ENCODE peak calls at places on chromosomes 6 and 20, in nine cellular contexts. Y, U, N, O, J, M, L, P and H are unnamed samples.

GRCh38 chr20:45372646-45373352 is 5.3 kb downstream of the TP53TG5 start:
- DNase-seq in Y (no peak), U (no peak), N (no peak), O (no peak), J (peak; percentile 75), M (no peak), L (no peak), P (no peak), H (peak; percentile 82)

GRCh38 chr6:3929281-3929798 is 80.2 kb downstream of the FAM50B start:
- DNase-seq in Y (no peak), U (no peak), N (no peak), O (peak; percentile 86), J (no peak), M (no peak), L (no peak), P (no peak), H (no peak)

GRCh38 chr6:25788305-25788922 is 33.9 kb downstream of the SLC17A4 start:
- DNase-seq in Y (peak; percentile 39), U (no peak), N (peak; percentile 70), O (peak; percentile 10), J (no peak), M (peak; percentile 45), L (peak; percentile 72), P (no peak), H (no peak)

GRCh38 chr6:71913431-71913830 is 27.1 kb downstream of the RIMS1 start:
- DNase-seq in Y (no peak), U (no peak), N (no peak), O (no peak), J (no peak), M (no peak), L (no peak), P (no peak), H (no peak)

GRCh38 chr6:113414511-113414910 is 442.6 kb upstream of the MARCKS start:
- DNase-seq in Y (peak; percentile 76), U (no peak), N (peak; percentile 32), O (peak; percentile 82), J (no peak), M (peak; percentile 57), L (peak; percentile 40), P (no peak), H (no peak)

GRCh38 chr6:88211446-88211845 is 45.3 kb upstream of the CNR1 start:
- DNase-seq in Y (no peak), U (no peak), N (no peak), O (no peak), J (no peak), M (no peak), L (no peak), P (no peak), H (no peak)

GRCh38 chr20:33488201-33488600 is 1.7 kb upstream of the CBFA2T2 start:
- DNase-seq in Y (no peak), U (no peak), N (no peak), O (no peak), J (peak; percentile 21), M (no peak), L (no peak), P (no peak), H (peak; percentile 47)

GRCh38 chr20:35007413-35007812 is 51.7 kb downstream of the MYH7B start:
- DNase-seq in Y (no peak), U (peak; percentile 8), N (no peak), O (no peak), J (no peak), M (no peak), L (no peak), P (no peak), H (peak; percentile 35)

GRCh38 chr6:111477481-111477938 is 5.5 kb downstream of the REV3L start:
- DNase-seq in Y (peak; percentile 5), U (no peak), N (no peak), O (peak; percentile 26), J (no peak), M (no peak), L (no peak), P (no peak), H (no peak)

GRCh38 chr20:57250607-57251343 is 15.7 kb downstream of the BMP7 start:
- DNase-seq in Y (no peak), U (no peak), N (no peak), O (peak; percentile 2), J (no peak), M (no peak), L (no peak), P (no peak), H (no peak)

GRCh38 chr20:14953736-14954135 is 616.3 kb upstream of the FLRT3 start:
- DNase-seq in Y (no peak), U (no peak), N (no peak), O (no peak), J (no peak), M (no peak), L (no peak), P (no peak), H (no peak)

GRCh38 chr6:139855741-139856206 is 481.3 kb upstream of the CITED2 start:
- DNase-seq in Y (no peak), U (no peak), N (no peak), O (peak; percentile 45), J (no peak), M (no peak), L (no peak), P (no peak), H (no peak)

GRCh38 chr20:57835462-57836455 is 125.9 kb upstream of the PMEPA1 start:
- DNase-seq in Y (no peak), U (no peak), N (no peak), O (no peak), J (no peak), M (no peak), L (no peak), P (no peak), H (no peak)

GRCh38 chr6:148263961-148264360 is 78.7 kb upstream of the SASH1 start:
- DNase-seq in Y (no peak), U (no peak), N (no peak), O (no peak), J (no peak), M (no peak), L (peak; percentile 34), P (no peak), H (no peak)

DNA sequence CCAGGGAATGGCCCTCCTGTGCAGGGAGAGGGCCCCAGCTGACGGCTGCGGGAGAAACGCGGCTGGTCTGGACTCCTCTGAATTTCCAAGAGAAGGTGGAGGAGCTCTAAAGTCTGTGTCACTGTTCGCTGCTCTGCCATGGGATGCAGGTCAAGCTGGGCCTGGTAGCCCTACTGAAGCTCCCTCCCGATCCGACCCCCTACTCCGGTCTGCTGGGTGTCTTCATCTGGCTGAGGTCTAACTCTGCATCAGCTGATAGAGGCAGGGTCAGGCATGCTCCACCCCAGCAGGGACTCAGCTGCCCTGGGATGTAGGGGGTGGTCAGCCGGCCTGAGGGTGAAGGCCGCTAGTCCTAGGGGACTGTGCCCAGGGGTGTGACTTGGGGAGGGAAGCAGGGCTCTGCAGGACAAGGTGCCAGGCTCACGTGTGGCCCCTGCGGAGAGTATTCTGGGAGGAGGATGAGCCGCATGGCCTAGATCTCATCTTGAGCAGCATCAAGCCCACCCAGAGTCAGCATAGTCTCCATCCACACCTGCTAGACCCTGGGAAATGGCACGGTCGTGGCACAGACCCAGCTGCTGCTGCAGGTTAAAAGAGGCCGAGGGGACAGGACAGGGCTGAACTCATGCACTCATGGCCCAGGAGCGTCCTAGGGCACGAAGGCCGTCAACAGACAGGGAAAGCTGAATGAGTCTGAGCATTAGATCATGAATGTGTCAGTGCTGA is 1.4 kb downstream of the CST3 start:
- DNase-seq in Y (no peak), U (no peak), N (no peak), O (no peak), J (no peak), M (no peak), L (no peak), P (no peak), H (no peak)
- H3K4me1 ChIP-seq in Y (peaks cover 35% of the 10 kb centered on the region), U (peaks cover 66% of the 10 kb centered on the region), N (peaks cover 5% of the 10 kb centered on the region), O (peaks cover 7% of the 10 kb centered on the region), J (peaks cover 16% of the 10 kb centered on the region), M (peaks cover 41% of the 10 kb centered on the region), L (peaks cover 87% of the 10 kb centered on the region), P (peaks cover 13% of the 10 kb centered on the region), H (peaks cover 72% of the 10 kb centered on the region)

GRCh38 chr6:34146801-34147592 is 1.1 kb upstream of the GRM4 start:
- DNase-seq in Y (peak; percentile 46), U (no peak), N (no peak), O (peak; percentile 73), J (peak; percentile 32), M (no peak), L (no peak), P (no peak), H (peak; percentile 62)
- TF ChIP-seq CTCF in Y (no peak), U (no peak), N (no peak), O (no peak), J (no peak), M (no peak), L (no peak), P (no peak), H (no peak)

GRCh38 chr6:130967502-130968469 is 95.3 kb downstream of the EPB41L2 start:
- DNase-seq in Y (no peak), U (no peak), N (no peak), O (peak; percentile 48), J (no peak), M (no peak), L (no peak), P (no peak), H (no peak)

GRCh38 chr6:130970839-130971410 is 92.1 kb downstream of the EPB41L2 start:
- DNase-seq in Y (no peak), U (no peak), N (no peak), O (peak; percentile 36), J (no peak), M (no peak), L (no peak), P (no peak), H (no peak)

GRCh38 chr6:130971504-130971903 is 91.5 kb downstream of the EPB41L2 start:
- DNase-seq in Y (no peak), U (no peak), N (no peak), O (no peak), J (no peak), M (no peak), L (no peak), P (no peak), H (no peak)

GRCh38 chr6:130968486-130968885 is 94.6 kb downstream of the EPB41L2 start:
- DNase-seq in Y (no peak), U (no peak), N (no peak), O (peak; percentile 44), J (no peak), M (no peak), L (no peak), P (no peak), H (no peak)

DNA sequence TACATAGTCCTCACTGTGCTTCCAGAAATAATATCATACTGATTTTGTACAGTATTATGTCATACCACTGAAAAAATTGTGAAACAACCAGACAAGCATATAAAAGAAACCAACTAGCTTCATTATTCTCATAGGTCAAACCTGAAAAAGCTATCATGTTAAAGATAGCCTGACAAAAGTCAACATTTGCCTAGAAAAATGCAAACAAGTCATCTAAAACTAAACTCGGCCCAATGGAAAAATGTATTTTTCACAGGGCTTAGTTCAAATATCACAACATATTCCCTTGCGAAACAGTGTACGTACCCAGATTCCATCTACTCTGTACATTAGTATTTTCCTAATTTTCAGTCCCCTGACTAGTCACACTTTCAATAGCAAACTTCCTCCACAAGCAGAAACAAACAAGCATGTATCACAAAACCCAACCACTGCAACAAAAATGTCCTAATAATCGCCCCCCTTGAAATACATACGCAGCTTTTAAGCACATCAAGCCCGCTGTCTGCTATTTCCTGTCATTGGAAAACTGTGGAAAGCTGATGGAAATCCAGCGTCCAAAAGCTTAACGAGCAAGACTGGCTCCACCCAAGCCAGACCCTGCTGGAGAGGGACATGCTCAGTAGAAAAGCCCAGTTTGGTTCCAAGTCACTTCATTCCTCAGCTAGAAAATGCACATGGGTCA is 93.1 kb downstream of the EPB41L2 start:
- DNase-seq in Y (no peak), U (no peak), N (no peak), O (no peak), J (no peak), M (no peak), L (peak; percentile 80), P (no peak), H (no peak)
- H3K4me1 ChIP-seq in Y (no peaks in the 10 kb centered on the region), U (peaks cover 50% of the 10 kb centered on the region), N (no peaks in the 10 kb centered on the region), O (peaks cover 18% of the 10 kb centered on the region), J (peaks cover 28% of the 10 kb centered on the region), M (peaks cover 5% of the 10 kb centered on the region), L (peaks cover 44% of the 10 kb centered on the region), P (no peaks in the 10 kb centered on the region), H (peaks cover 12% of the 10 kb centered on the region)

GRCh38 chr20:64207641-64208590 is 43.7 kb downstream of the MYT1 start:
- DNase-seq in Y (no peak), U (no peak), N (no peak), O (no peak), J (no peak), M (no peak), L (no peak), P (no peak), H (no peak)
- TF ChIP-seq CTCF in Y (no peak), U (no peak), N (no peak), O (no peak), J (no peak), M (no peak), L (no peak), P (no peak), H (no peak)